ENCODE peak calls at places on chromosomes 6 and 20, in six cellular contexts. T, H, E, W, N and B are unnamed samples.

GRCh38 chr20:21601799-21602198 is 87.9 kb upstream of the NKX2-2 start:
- DNase-seq in W (no peak), H (no peak), T (no peak), N (no peak), E (no peak), B (no peak)

GRCh38 chr6:81734081-81734480 is 18.4 kb downstream of the TENT5A start:
- DNase-seq in H (no peak), N (no peak), T (no peak), W (no peak), E (no peak), B (no peak)

GRCh38 chr6:7933794-7934193 is 23.2 kb upstream of the TXNDC5 start:
- DNase-seq in W (no peak), N (no peak), E (no peak), T (no peak), H (no peak), B (no peak)

GRCh38 chr6:36501686-36502085 is 45.6 kb downstream of the STK38 start:
- DNase-seq in H (no peak), N (no peak), T (no peak), W (no peak), E (no peak), B (no peak)

GRCh38 chr6:135586844-135587243 is 89.3 kb upstream of the AHI1 start:
- DNase-seq in E (no peak), H (no peak), N (no peak), W (peak), T (no peak), B (no peak)

GRCh38 chr6:56380476-56380875 is 133.1 kb upstream of the COL21A1 start:
- DNase-seq in H (no peak), E (no peak), T (no peak), N (no peak), W (no peak), B (no peak)

GRCh38 chr6:25354078-25354940 is 75.1 kb downstream of the CARMIL1 start:
- DNase-seq in N (no peak), E (no peak), W (peak), T (no peak), H (no peak), B (no peak)

GRCh38 chr6:135738646-135739045 is 112.9 kb upstream of the PDE7B start:
- DNase-seq in N (no peak), H (no peak), E (no peak), T (no peak), W (peak), B (no peak)

GRCh38 chr20:54343634-54344033 is 131.8 kb upstream of the DOK5 start:
- DNase-seq in N (no peak), W (no peak), E (no peak), T (no peak), H (no peak), B (no peak)

GRCh38 chr6:154070657-154071056 is 31.6 kb downstream of the OPRM1 start:
- DNase-seq in W (no peak), H (no peak), T (peak), N (peak), E (no peak), B (peak)

GRCh38 chr20:23998392-23998791 is 9.8 kb upstream of the GGTLC1 start:
- DNase-seq in W (no peak), N (no peak), T (no peak), H (no peak), E (no peak), B (no peak)

GRCh38 chr6:83055366-83055964 is 10.2 kb downstream of the UBE3D start:
- DNase-seq in W (peak), E (no peak), H (no peak), T (peak), N (no peak), B (no peak)

GRCh38 chr6:142913511-142914047 is 31.4 kb downstream of the HIVEP2 start:
- DNase-seq in W (no peak), T (no peak), N (no peak), E (no peak), H (no peak), B (no peak)

GRCh38 chr6:153058291-153058690 is 55.8 kb upstream of the MTRF1L start:
- DNase-seq in T (no peak), H (no peak), W (peak), E (no peak), N (peak), B (no peak)

GRCh38 chr6:2594868-2595267 is 155.9 kb downstream of the MYLK4 start:
- DNase-seq in T (no peak), N (peak), W (no peak), E (no peak), H (no peak), B (no peak)

GRCh38 chr20:52219441-52219840 is 27.9 kb upstream of the ZFP64 start:
- DNase-seq in N (no peak), T (peak), W (peak), H (no peak), E (no peak), B (no peak)

GRCh38 chr6:4794140-4794707 is 18.0 kb downstream of the CDYL start:
- DNase-seq in T (no peak), H (no peak), W (no peak), E (no peak), N (no peak), B (no peak)

GRCh38 chr6:36949636-36950035 is 4.9 kb upstream of the PI16 start:
- DNase-seq in N (peak), T (peak), W (peak), H (no peak), E (no peak), B (no peak)

GRCh38 chr6:111980979-111981378 is 72.9 kb upstream of the CCN6 start:
- DNase-seq in N (no peak), H (no peak), T (no peak), E (no peak), W (no peak), B (no peak)
- H3K27ac ChIP-seq in N (no peak), H (no peak), T (no peak), E (no peak), W (no peak), B (no peak)

GRCh38 chr6:161233986-161234620 is 39.8 kb downstream of the AGPAT4 start:
- DNase-seq in H (peak), T (peak), E (no peak), W (peak), N (peak), B (no peak)
- H3K27ac ChIP-seq in H (peak), T (peak), E (no peak), W (peak), N (no peak), B (no peak)

DNA sequence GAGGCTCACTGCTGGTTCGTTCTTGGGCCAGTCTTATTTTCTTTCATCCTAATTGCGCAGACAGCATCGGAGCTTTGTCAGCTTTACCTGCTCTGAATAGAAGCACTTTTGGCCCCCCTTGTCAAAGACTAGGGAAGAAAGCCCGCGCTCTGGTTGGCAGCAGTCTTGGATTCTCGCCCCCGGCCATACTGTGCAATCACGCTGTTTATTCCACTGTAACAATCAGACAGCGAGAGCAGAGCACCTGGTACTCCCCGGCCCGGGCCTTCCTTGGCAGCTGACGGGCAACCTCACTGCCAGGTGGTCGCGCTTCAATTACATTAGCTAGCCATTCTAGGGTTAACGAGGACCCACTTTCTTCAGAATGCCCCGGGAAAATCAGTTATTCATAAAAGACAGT is 72.6 kb downstream of the INSM1 start:
- DNase-seq in N (no peak), T (no peak), W (no peak), E (no peak), H (no peak), B (no peak)
- H3K27ac ChIP-seq in N (no peak), T (no peak), W (no peak), E (no peak), H (no peak), B (no peak)

DNA sequence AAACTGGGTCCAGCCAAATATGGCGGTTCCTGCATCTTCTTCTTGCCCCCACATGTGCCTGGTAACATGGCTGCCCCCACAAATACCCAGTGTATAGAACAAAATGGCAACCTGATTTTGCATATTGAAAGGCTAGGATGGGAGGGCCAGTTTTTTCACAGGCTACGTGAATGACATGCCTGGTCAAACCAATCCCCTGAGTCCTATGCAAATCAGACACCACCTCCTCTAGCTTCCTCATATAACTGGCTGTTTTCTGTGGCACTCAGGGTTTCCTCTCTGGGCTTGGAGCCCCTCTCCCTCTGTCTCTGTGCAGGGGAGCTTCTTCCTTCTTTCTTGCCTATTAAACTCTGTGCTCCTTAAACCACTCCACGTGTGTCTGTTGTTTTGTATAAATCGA is 372.1 kb downstream of the KIF16B start:
- DNase-seq in H (no peak), T (no peak), E (no peak), N (no peak), W (no peak), B (no peak)
- H3K27ac ChIP-seq in H (no peak), T (no peak), E (no peak), N (no peak), W (no peak), B (no peak)